ENCODE peak calls at places on chromosome 3, in five cellular contexts. One of them, this sample, is unnamed.

GRCh38 chr3:167976880-167977498 is 118.7 kb downstream of the GOLIM4 start:
- DNase-seq in stimulated activated CD4-positive, alpha-beta T cell treated with anti-CD3 and anti-CD28 coated beads, Interleukin-2, amount 100 ng/mL, for 48 hours: no peak
- DNase-seq in NCI-H2029: no peak
- DNase-seq in frontal cortex: no peak
- DNase-seq in CD4-positive, alpha-beta T cell: no peak
- DNase-seq in this sample: no peak

GRCh38 chr3:157239082-157239704 is 79.2 kb upstream of the CCNL1 start:
- DNase-seq in stimulated activated CD4-positive, alpha-beta T cell treated with anti-CD3 and anti-CD28 coated beads, Interleukin-2, amount 100 ng/mL, for 48 hours: peak
- DNase-seq in NCI-H2029: peak
- DNase-seq in frontal cortex: peak
- DNase-seq in CD4-positive, alpha-beta T cell: peak
- DNase-seq in this sample: no peak

GRCh38 chr3:97970929-97971460 is 1.2 kb downstream of the RIOX2 start:
- DNase-seq in stimulated activated CD4-positive, alpha-beta T cell treated with anti-CD3 and anti-CD28 coated beads, Interleukin-2, amount 100 ng/mL, for 48 hours: no peak
- DNase-seq in NCI-H2029: no peak
- DNase-seq in frontal cortex: no peak
- DNase-seq in CD4-positive, alpha-beta T cell: no peak
- DNase-seq in this sample: no peak

GRCh38 chr3:119812491-119813058 is 30.7 kb downstream of the NR1I2 start:
- DNase-seq in stimulated activated CD4-positive, alpha-beta T cell treated with anti-CD3 and anti-CD28 coated beads, Interleukin-2, amount 100 ng/mL, for 48 hours: no peak
- DNase-seq in NCI-H2029: no peak
- DNase-seq in frontal cortex: no peak
- DNase-seq in CD4-positive, alpha-beta T cell: no peak
- DNase-seq in this sample: no peak

GRCh38 chr3:64048631-64049061 is 25.4 kb upstream of the PSMD6 start:
- DNase-seq in stimulated activated CD4-positive, alpha-beta T cell treated with anti-CD3 and anti-CD28 coated beads, Interleukin-2, amount 100 ng/mL, for 48 hours: no peak
- DNase-seq in NCI-H2029: no peak
- DNase-seq in frontal cortex: no peak
- DNase-seq in CD4-positive, alpha-beta T cell: no peak
- DNase-seq in this sample: no peak

GRCh38 chr3:13411186-13411860 is 8.8 kb downstream of the NUP210 start:
- DNase-seq in stimulated activated CD4-positive, alpha-beta T cell treated with anti-CD3 and anti-CD28 coated beads, Interleukin-2, amount 100 ng/mL, for 48 hours: no peak
- DNase-seq in NCI-H2029: peak
- DNase-seq in frontal cortex: no peak
- DNase-seq in CD4-positive, alpha-beta T cell: no peak
- DNase-seq in this sample: no peak

GRCh38 chr3:49415931-49416601 is 3.8 kb downstream of the TCTA start:
- DNase-seq in stimulated activated CD4-positive, alpha-beta T cell treated with anti-CD3 and anti-CD28 coated beads, Interleukin-2, amount 100 ng/mL, for 48 hours: peak
- DNase-seq in NCI-H2029: no peak
- DNase-seq in frontal cortex: no peak
- DNase-seq in CD4-positive, alpha-beta T cell: peak
- DNase-seq in this sample: no peak

GRCh38 chr3:146817705-146818104 is 212.6 kb upstream of the PLSCR5 start:
- DNase-seq in stimulated activated CD4-positive, alpha-beta T cell treated with anti-CD3 and anti-CD28 coated beads, Interleukin-2, amount 100 ng/mL, for 48 hours: no peak
- DNase-seq in NCI-H2029: no peak
- DNase-seq in frontal cortex: no peak
- DNase-seq in CD4-positive, alpha-beta T cell: no peak
- DNase-seq in this sample: no peak

GRCh38 chr3:194633349-194634004 is at the start of gene TMEM44:
- DNase-seq in stimulated activated CD4-positive, alpha-beta T cell treated with anti-CD3 and anti-CD28 coated beads, Interleukin-2, amount 100 ng/mL, for 48 hours: peak
- DNase-seq in NCI-H2029: peak
- DNase-seq in frontal cortex: peak
- DNase-seq in CD4-positive, alpha-beta T cell: peak
- DNase-seq in this sample: peak

GRCh38 chr3:4474683-4475490 is 7.8 kb upstream of the SUMF1 start:
- DNase-seq in stimulated activated CD4-positive, alpha-beta T cell treated with anti-CD3 and anti-CD28 coated beads, Interleukin-2, amount 100 ng/mL, for 48 hours: no peak
- DNase-seq in NCI-H2029: no peak
- DNase-seq in frontal cortex: peak
- DNase-seq in CD4-positive, alpha-beta T cell: no peak
- DNase-seq in this sample: no peak

GRCh38 chr3:58742239-58742638 is 75.7 kb upstream of the FAM3D start:
- DNase-seq in stimulated activated CD4-positive, alpha-beta T cell treated with anti-CD3 and anti-CD28 coated beads, Interleukin-2, amount 100 ng/mL, for 48 hours: no peak
- DNase-seq in NCI-H2029: no peak
- DNase-seq in frontal cortex: no peak
- DNase-seq in CD4-positive, alpha-beta T cell: no peak
- DNase-seq in this sample: no peak

GRCh38 chr3:76024640-76025039 is 239.3 kb upstream of the ZNF717 start:
- DNase-seq in stimulated activated CD4-positive, alpha-beta T cell treated with anti-CD3 and anti-CD28 coated beads, Interleukin-2, amount 100 ng/mL, for 48 hours: no peak
- DNase-seq in NCI-H2029: no peak
- DNase-seq in frontal cortex: no peak
- DNase-seq in CD4-positive, alpha-beta T cell: no peak
- DNase-seq in this sample: no peak

GRCh38 chr3:58711871-58712270 is 45.3 kb upstream of the FAM3D start:
- DNase-seq in stimulated activated CD4-positive, alpha-beta T cell treated with anti-CD3 and anti-CD28 coated beads, Interleukin-2, amount 100 ng/mL, for 48 hours: no peak
- DNase-seq in NCI-H2029: no peak
- DNase-seq in frontal cortex: no peak
- DNase-seq in CD4-positive, alpha-beta T cell: no peak
- DNase-seq in this sample: no peak

GRCh38 chr3:10283638-10284037 is 9.1 kb downstream of the GHRL start:
- DNase-seq in stimulated activated CD4-positive, alpha-beta T cell treated with anti-CD3 and anti-CD28 coated beads, Interleukin-2, amount 100 ng/mL, for 48 hours: no peak
- DNase-seq in NCI-H2029: peak
- DNase-seq in frontal cortex: no peak
- DNase-seq in CD4-positive, alpha-beta T cell: no peak
- DNase-seq in this sample: no peak

GRCh38 chr3:50156991-50157493 is 1.9 kb downstream of the SEMA3F start:
- DNase-seq in stimulated activated CD4-positive, alpha-beta T cell treated with anti-CD3 and anti-CD28 coated beads, Interleukin-2, amount 100 ng/mL, for 48 hours: no peak
- DNase-seq in NCI-H2029: no peak
- DNase-seq in frontal cortex: no peak
- DNase-seq in CD4-positive, alpha-beta T cell: no peak
- DNase-seq in this sample: no peak

GRCh38 chr3:14540209-14540575 is at the start of gene GRIP2:
- DNase-seq in stimulated activated CD4-positive, alpha-beta T cell treated with anti-CD3 and anti-CD28 coated beads, Interleukin-2, amount 100 ng/mL, for 48 hours: no peak
- DNase-seq in NCI-H2029: no peak
- DNase-seq in frontal cortex: no peak
- DNase-seq in CD4-positive, alpha-beta T cell: no peak
- DNase-seq in this sample: no peak

GRCh38 chr3:150312018-150312657 is 96.0 kb upstream of the TSC22D2 start:
- DNase-seq in stimulated activated CD4-positive, alpha-beta T cell treated with anti-CD3 and anti-CD28 coated beads, Interleukin-2, amount 100 ng/mL, for 48 hours: no peak
- DNase-seq in NCI-H2029: no peak
- DNase-seq in frontal cortex: no peak
- DNase-seq in CD4-positive, alpha-beta T cell: no peak
- DNase-seq in this sample: no peak

GRCh38 chr3:48595526-48596121 is 495 bp upstream of the COL7A1 start:
- DNase-seq in stimulated activated CD4-positive, alpha-beta T cell treated with anti-CD3 and anti-CD28 coated beads, Interleukin-2, amount 100 ng/mL, for 48 hours: no peak
- DNase-seq in NCI-H2029: no peak
- DNase-seq in frontal cortex: peak
- DNase-seq in CD4-positive, alpha-beta T cell: no peak
- DNase-seq in this sample: no peak

GRCh38 chr3:13850161-13850945 is 29.5 kb downstream of the WNT7A start:
- DNase-seq in stimulated activated CD4-positive, alpha-beta T cell treated with anti-CD3 and anti-CD28 coated beads, Interleukin-2, amount 100 ng/mL, for 48 hours: no peak
- DNase-seq in NCI-H2029: no peak
- DNase-seq in frontal cortex: no peak
- DNase-seq in CD4-positive, alpha-beta T cell: no peak
- DNase-seq in this sample: peak